ENCODE peak calls at places on chromosome 17, in eight cellular contexts. One of them, this sample, is unnamed.
A peak's percentile ranks its signal among the peaks of the same experiment; 100 is the strongest.

GRCh38 chr17:60107526-60108257 is 29.0 kb upstream of the HEATR6 start:
- DNase-seq in stimulated activated naive CD4-positive, alpha-beta T cell: no peak
- DNase-seq in activated naive CD4-positive, alpha-beta T cell treated with anti-CD3 and anti-CD28 coated beads for 36 hours: no peak
- DNase-seq in nucleus accumbens: no peak
- DNase-seq in GM13977: no peak
- DNase-seq in activated T-helper 1 cell treated with anti-CD3 and anti-CD28 coated beads, Interleukin-12 subunit alpha, Interleukin-12 subunit beta, Interleukin-2, Interleukin-4 antibody, amounts not matched to agents 30 ng/mL and 10 ng/mL and 1 ng/mL, durations not matched to agents 14 hours and 24 hours and 36 hours: no peak
- DNase-seq in HEK293T: no peak
- DNase-seq in ELR: peak; percentile 55
- DNase-seq in this sample: peak; percentile 39

GRCh38 chr17:80832266-80832676 is 159.4 kb upstream of the CHMP6 start:
- DNase-seq in stimulated activated naive CD4-positive, alpha-beta T cell: no peak
- DNase-seq in activated naive CD4-positive, alpha-beta T cell treated with anti-CD3 and anti-CD28 coated beads for 36 hours: peak; percentile 39
- DNase-seq in nucleus accumbens: no peak
- DNase-seq in GM13977: no peak
- DNase-seq in activated T-helper 1 cell treated with anti-CD3 and anti-CD28 coated beads, Interleukin-12 subunit alpha, Interleukin-12 subunit beta, Interleukin-2, Interleukin-4 antibody, amounts not matched to agents 30 ng/mL and 10 ng/mL and 1 ng/mL, durations not matched to agents 14 hours and 24 hours and 36 hours: no peak
- DNase-seq in HEK293T: peak; percentile 28
- DNase-seq in ELR: peak; percentile 85
- DNase-seq in this sample: no peak

GRCh38 chr17:72249441-72249840 is 128.6 kb downstream of the SOX9 start:
- DNase-seq in stimulated activated naive CD4-positive, alpha-beta T cell: no peak
- DNase-seq in activated naive CD4-positive, alpha-beta T cell treated with anti-CD3 and anti-CD28 coated beads for 36 hours: no peak
- DNase-seq in nucleus accumbens: no peak
- DNase-seq in GM13977: no peak
- DNase-seq in activated T-helper 1 cell treated with anti-CD3 and anti-CD28 coated beads, Interleukin-12 subunit alpha, Interleukin-12 subunit beta, Interleukin-2, Interleukin-4 antibody, amounts not matched to agents 30 ng/mL and 10 ng/mL and 1 ng/mL, durations not matched to agents 14 hours and 24 hours and 36 hours: no peak
- DNase-seq in HEK293T: no peak
- DNase-seq in ELR: no peak
- DNase-seq in this sample: no peak

GRCh38 chr17:79464310-79465010 is 146.4 kb downstream of the RBFOX3 start:
- DNase-seq in stimulated activated naive CD4-positive, alpha-beta T cell: no peak
- DNase-seq in activated naive CD4-positive, alpha-beta T cell treated with anti-CD3 and anti-CD28 coated beads for 36 hours: no peak
- DNase-seq in nucleus accumbens: no peak
- DNase-seq in GM13977: no peak
- DNase-seq in activated T-helper 1 cell treated with anti-CD3 and anti-CD28 coated beads, Interleukin-12 subunit alpha, Interleukin-12 subunit beta, Interleukin-2, Interleukin-4 antibody, amounts not matched to agents 30 ng/mL and 10 ng/mL and 1 ng/mL, durations not matched to agents 14 hours and 24 hours and 36 hours: no peak
- DNase-seq in HEK293T: no peak
- DNase-seq in ELR: no peak
- DNase-seq in this sample: no peak

GRCh38 chr17:45940826-45941225 is 46.5 kb downstream of the MAPT start:
- DNase-seq in stimulated activated naive CD4-positive, alpha-beta T cell: no peak
- DNase-seq in activated naive CD4-positive, alpha-beta T cell treated with anti-CD3 and anti-CD28 coated beads for 36 hours: no peak
- DNase-seq in nucleus accumbens: peak; percentile 52
- DNase-seq in GM13977: no peak
- DNase-seq in activated T-helper 1 cell treated with anti-CD3 and anti-CD28 coated beads, Interleukin-12 subunit alpha, Interleukin-12 subunit beta, Interleukin-2, Interleukin-4 antibody, amounts not matched to agents 30 ng/mL and 10 ng/mL and 1 ng/mL, durations not matched to agents 14 hours and 24 hours and 36 hours: no peak
- DNase-seq in HEK293T: no peak
- DNase-seq in ELR: no peak
- DNase-seq in this sample: no peak

GRCh38 chr17:13562271-13562800 is 39.4 kb downstream of the HS3ST3A1 start:
- DNase-seq in stimulated activated naive CD4-positive, alpha-beta T cell: no peak
- DNase-seq in activated naive CD4-positive, alpha-beta T cell treated with anti-CD3 and anti-CD28 coated beads for 36 hours: no peak
- DNase-seq in nucleus accumbens: no peak
- DNase-seq in GM13977: no peak
- DNase-seq in activated T-helper 1 cell treated with anti-CD3 and anti-CD28 coated beads, Interleukin-12 subunit alpha, Interleukin-12 subunit beta, Interleukin-2, Interleukin-4 antibody, amounts not matched to agents 30 ng/mL and 10 ng/mL and 1 ng/mL, durations not matched to agents 14 hours and 24 hours and 36 hours: no peak
- DNase-seq in HEK293T: peak; percentile 65
- DNase-seq in ELR: peak; percentile 95
- DNase-seq in this sample: no peak

GRCh38 chr17:14089179-14089578 is 19.9 kb downstream of the COX10 start:
- DNase-seq in stimulated activated naive CD4-positive, alpha-beta T cell: no peak
- DNase-seq in activated naive CD4-positive, alpha-beta T cell treated with anti-CD3 and anti-CD28 coated beads for 36 hours: no peak
- DNase-seq in nucleus accumbens: no peak
- DNase-seq in GM13977: no peak
- DNase-seq in activated T-helper 1 cell treated with anti-CD3 and anti-CD28 coated beads, Interleukin-12 subunit alpha, Interleukin-12 subunit beta, Interleukin-2, Interleukin-4 antibody, amounts not matched to agents 30 ng/mL and 10 ng/mL and 1 ng/mL, durations not matched to agents 14 hours and 24 hours and 36 hours: no peak
- DNase-seq in HEK293T: no peak
- DNase-seq in ELR: no peak
- DNase-seq in this sample: no peak

GRCh38 chr17:21058098-21058893 is 15.5 kb upstream of the USP22 start:
- DNase-seq in stimulated activated naive CD4-positive, alpha-beta T cell: no peak
- DNase-seq in activated naive CD4-positive, alpha-beta T cell treated with anti-CD3 and anti-CD28 coated beads for 36 hours: no peak
- DNase-seq in nucleus accumbens: no peak
- DNase-seq in GM13977: no peak
- DNase-seq in activated T-helper 1 cell treated with anti-CD3 and anti-CD28 coated beads, Interleukin-12 subunit alpha, Interleukin-12 subunit beta, Interleukin-2, Interleukin-4 antibody, amounts not matched to agents 30 ng/mL and 10 ng/mL and 1 ng/mL, durations not matched to agents 14 hours and 24 hours and 36 hours: no peak
- DNase-seq in HEK293T: peak; percentile 24
- DNase-seq in ELR: peak; percentile 68
- DNase-seq in this sample: no peak

GRCh38 chr17:83100220-83100852 is 20.9 kb downstream of the METRNL start:
- DNase-seq in stimulated activated naive CD4-positive, alpha-beta T cell: no peak
- DNase-seq in activated naive CD4-positive, alpha-beta T cell treated with anti-CD3 and anti-CD28 coated beads for 36 hours: no peak
- DNase-seq in nucleus accumbens: no peak
- DNase-seq in GM13977: no peak
- DNase-seq in activated T-helper 1 cell treated with anti-CD3 and anti-CD28 coated beads, Interleukin-12 subunit alpha, Interleukin-12 subunit beta, Interleukin-2, Interleukin-4 antibody, amounts not matched to agents 30 ng/mL and 10 ng/mL and 1 ng/mL, durations not matched to agents 14 hours and 24 hours and 36 hours: no peak
- DNase-seq in HEK293T: no peak
- DNase-seq in ELR: no peak
- DNase-seq in this sample: no peak

This sample was measured in Karpas-422.